ENCODE peak calls at places on chromosomes 1 and 21, in five cellular contexts. X is head of caudate nucleus; G is activated CD4-positive, CD25-positive, alpha-beta regulatory T cell treated with anti-CD3 and anti-CD28 coated beads, Interleukin-2, amount 50 U/mL, for 72 hours; I is SW480; W is H7. M is an unnamed sample.

GRCh38 chr1:10753279-10753678 is 43.2 kb downstream of the CASZ1 start:
- DNase-seq in X (no peak), G (no peak), I (peak; percentile 22), W (peak; percentile 81), M (no peak)

GRCh38 chr1:58438468-58438867 is 108.1 kb downstream of the OMA1 start:
- DNase-seq in X (no peak), G (no peak), I (no peak), W (no peak), M (no peak)

GRCh38 chr1:226215239-226215638 is 8.2 kb upstream of the MIXL1 start:
- DNase-seq in X (no peak), G (no peak), I (no peak), W (peak; percentile 39), M (no peak)

GRCh38 chr1:201718346-201719202 is 110.4 kb upstream of the IPO9 start:
- DNase-seq in X (peak; percentile 67), G (no peak), I (no peak), W (peak; percentile 79), M (no peak)

GRCh38 chr1:43043695-43044094 is 85.0 kb upstream of the SLC2A1 start:
- DNase-seq in X (no peak), G (no peak), I (no peak), W (no peak), M (no peak)

GRCh38 chr1:202807367-202807925 is 775 bp downstream of the KDM5B start:
- DNase-seq in X (peak; percentile 47), G (peak; percentile 47), I (peak; percentile 46), W (peak; percentile 93), M (no peak)

GRCh38 chr1:220990417-220991337 is 111.4 kb downstream of the HLX start:
- DNase-seq in X (no peak), G (no peak), I (no peak), W (no peak), M (no peak)

GRCh38 chr1:6580588-6581270 is 935 bp downstream of the ZBTB48 start:
- DNase-seq in X (no peak), G (no peak), I (no peak), W (peak; percentile 71), M (no peak)

GRCh38 chr1:171867231-171867630 is 25.9 kb downstream of the DNM3 start:
- DNase-seq in X (no peak), G (no peak), I (no peak), W (no peak), M (no peak)

GRCh38 chr1:1014896-1015681 is 1.8 kb downstream of the ISG15 start:
- DNase-seq in X (no peak), G (no peak), I (no peak), W (no peak), M (peak; percentile 41)

GRCh38 chr21:41768371-41769042 is 1.7 kb upstream of the RIPK4 start:
- DNase-seq in X (no peak), G (no peak), I (peak; percentile 99), W (peak; percentile 80), M (peak; percentile 80)

GRCh38 chr1:206703647-206704046 is 18.9 kb downstream of the MAPKAPK2 start:
- DNase-seq in X (no peak), G (no peak), I (no peak), W (no peak), M (no peak)

GRCh38 chr1:6991271-6991670 is 206.0 kb downstream of the CAMTA1 start:
- DNase-seq in X (no peak), G (no peak), I (peak; percentile 64), W (no peak), M (no peak)

GRCh38 chr1:2279210-2279639 is 51.1 kb downstream of the SKI start:
- DNase-seq in X (no peak), G (no peak), I (no peak), W (peak; percentile 98), M (no peak)

M was measured in HT-29.